ENCODE peak calls at places on chromosomes 5 and 9, in seven cellular contexts. One of them, this sample, is unnamed.

GRCh38 chr5:91302958-91303357 is 80.2 kb downstream of the ARRDC3 start:
- DNase-seq in Calu3: no peak
- DNase-seq in Caki2: no peak
- DNase-seq in activated CD4-positive, alpha-beta memory T cell treated with anti-CD3 and anti-CD28 coated beads for 36 hours: no peak
- DNase-seq in M059J: no peak
- DNase-seq in astrocyte of the cerebellum: no peak
- DNase-seq in nephron progenitor cell: no peak
- DNase-seq in this sample: no peak

GRCh38 chr5:163658702-163659567 is 153.5 kb downstream of the MAT2B start:
- DNase-seq in Calu3: no peak
- DNase-seq in Caki2: no peak
- DNase-seq in activated CD4-positive, alpha-beta memory T cell treated with anti-CD3 and anti-CD28 coated beads for 36 hours: no peak
- DNase-seq in M059J: no peak
- DNase-seq in astrocyte of the cerebellum: no peak
- DNase-seq in nephron progenitor cell: no peak
- DNase-seq in this sample: no peak

GRCh38 chr9:75265525-75265972 is 177.2 kb downstream of the OSTF1 start:
- DNase-seq in Calu3: peak; percentile 48
- DNase-seq in Caki2: peak; percentile 10
- DNase-seq in activated CD4-positive, alpha-beta memory T cell treated with anti-CD3 and anti-CD28 coated beads for 36 hours: peak; percentile 55
- DNase-seq in M059J: peak; percentile 54
- DNase-seq in astrocyte of the cerebellum: peak; percentile 27
- DNase-seq in nephron progenitor cell: peak; percentile 64
- DNase-seq in this sample: peak; percentile 11

GRCh38 chr9:108850293-108850897 is 5.4 kb downstream of the ACTL7B start:
- DNase-seq in Calu3: no peak
- DNase-seq in Caki2: peak; percentile 10
- DNase-seq in activated CD4-positive, alpha-beta memory T cell treated with anti-CD3 and anti-CD28 coated beads for 36 hours: no peak
- DNase-seq in M059J: peak; percentile 43
- DNase-seq in astrocyte of the cerebellum: no peak
- DNase-seq in nephron progenitor cell: no peak
- DNase-seq in this sample: no peak

GRCh38 chr5:54884195-54884536 is 101.2 kb downstream of the ESM1 start:
- DNase-seq in Calu3: no peak
- DNase-seq in Caki2: no peak
- DNase-seq in activated CD4-positive, alpha-beta memory T cell treated with anti-CD3 and anti-CD28 coated beads for 36 hours: no peak
- DNase-seq in M059J: no peak
- DNase-seq in astrocyte of the cerebellum: no peak
- DNase-seq in nephron progenitor cell: no peak
- DNase-seq in this sample: no peak

GRCh38 chr9:14661421-14662059 is 31.7 kb downstream of the ZDHHC21 start:
- DNase-seq in Calu3: no peak
- DNase-seq in Caki2: no peak
- DNase-seq in activated CD4-positive, alpha-beta memory T cell treated with anti-CD3 and anti-CD28 coated beads for 36 hours: no peak
- DNase-seq in M059J: peak; percentile 6
- DNase-seq in astrocyte of the cerebellum: peak; percentile 20
- DNase-seq in nephron progenitor cell: no peak
- DNase-seq in this sample: peak; percentile 10

GRCh38 chr9:35763803-35764202 is 9.7 kb upstream of the MSMP start:
- DNase-seq in Calu3: no peak
- DNase-seq in Caki2: no peak
- DNase-seq in activated CD4-positive, alpha-beta memory T cell treated with anti-CD3 and anti-CD28 coated beads for 36 hours: no peak
- DNase-seq in M059J: no peak
- DNase-seq in astrocyte of the cerebellum: no peak
- DNase-seq in nephron progenitor cell: no peak
- DNase-seq in this sample: no peak

GRCh38 chr9:136977223-136978072 is at the start of gene PTGDS:
- DNase-seq in Calu3: no peak
- DNase-seq in Caki2: no peak
- DNase-seq in activated CD4-positive, alpha-beta memory T cell treated with anti-CD3 and anti-CD28 coated beads for 36 hours: no peak
- DNase-seq in M059J: no peak
- DNase-seq in astrocyte of the cerebellum: no peak
- DNase-seq in nephron progenitor cell: peak; percentile 41
- DNase-seq in this sample: no peak

GRCh38 chr9:129163753-129164152 is 14.3 kb downstream of the IER5L start:
- DNase-seq in Calu3: no peak
- DNase-seq in Caki2: no peak
- DNase-seq in activated CD4-positive, alpha-beta memory T cell treated with anti-CD3 and anti-CD28 coated beads for 36 hours: no peak
- DNase-seq in M059J: no peak
- DNase-seq in astrocyte of the cerebellum: no peak
- DNase-seq in nephron progenitor cell: no peak
- DNase-seq in this sample: no peak

GRCh38 chr5:126754609-126755008 is 22.3 kb upstream of the LMNB1 start:
- DNase-seq in Calu3: no peak
- DNase-seq in Caki2: peak; percentile 48
- DNase-seq in activated CD4-positive, alpha-beta memory T cell treated with anti-CD3 and anti-CD28 coated beads for 36 hours: no peak
- DNase-seq in M059J: no peak
- DNase-seq in astrocyte of the cerebellum: no peak
- DNase-seq in nephron progenitor cell: no peak
- DNase-seq in this sample: no peak

GRCh38 chr5:45532826-45533624 is 163.2 kb downstream of the HCN1 start:
- DNase-seq in Calu3: no peak
- DNase-seq in Caki2: no peak
- DNase-seq in activated CD4-positive, alpha-beta memory T cell treated with anti-CD3 and anti-CD28 coated beads for 36 hours: no peak
- DNase-seq in M059J: peak; percentile 2
- DNase-seq in astrocyte of the cerebellum: no peak
- DNase-seq in nephron progenitor cell: no peak
- DNase-seq in this sample: no peak

GRCh38 chr9:114112778-114113585 is 13.9 kb upstream of the KIF12 start:
- DNase-seq in Calu3: no peak
- DNase-seq in Caki2: no peak
- DNase-seq in activated CD4-positive, alpha-beta memory T cell treated with anti-CD3 and anti-CD28 coated beads for 36 hours: no peak
- DNase-seq in M059J: peak; percentile 57
- DNase-seq in astrocyte of the cerebellum: no peak
- DNase-seq in nephron progenitor cell: no peak
- DNase-seq in this sample: peak; percentile 44

GRCh38 chr5:129906177-129906887 is 2.1 kb downstream of the CHSY3 start:
- DNase-seq in Calu3: peak; percentile 6
- DNase-seq in Caki2: no peak
- DNase-seq in activated CD4-positive, alpha-beta memory T cell treated with anti-CD3 and anti-CD28 coated beads for 36 hours: no peak
- DNase-seq in M059J: no peak
- DNase-seq in astrocyte of the cerebellum: peak; percentile 24
- DNase-seq in nephron progenitor cell: peak; percentile 30
- DNase-seq in this sample: peak; percentile 37

GRCh38 chr9:5549671-5550650 is 39.6 kb downstream of the PDCD1LG2 start:
- DNase-seq in Calu3: no peak
- DNase-seq in Caki2: no peak
- DNase-seq in activated CD4-positive, alpha-beta memory T cell treated with anti-CD3 and anti-CD28 coated beads for 36 hours: no peak
- DNase-seq in M059J: peak; percentile 35
- DNase-seq in astrocyte of the cerebellum: peak; percentile 32
- DNase-seq in nephron progenitor cell: no peak
- DNase-seq in this sample: no peak

GRCh38 chr5:84382363-84383295 is 2.1 kb downstream of the EDIL3 start:
- DNase-seq in Calu3: peak; percentile 67
- DNase-seq in Caki2: peak; percentile 73
- DNase-seq in activated CD4-positive, alpha-beta memory T cell treated with anti-CD3 and anti-CD28 coated beads for 36 hours: peak; percentile 8
- DNase-seq in M059J: peak; percentile 82
- DNase-seq in astrocyte of the cerebellum: no peak
- DNase-seq in nephron progenitor cell: peak; percentile 75
- DNase-seq in this sample: peak; percentile 55

GRCh38 chr9:119420263-119420662 is 51.0 kb upstream of the BRINP1 start:
- DNase-seq in Calu3: no peak
- DNase-seq in Caki2: no peak
- DNase-seq in activated CD4-positive, alpha-beta memory T cell treated with anti-CD3 and anti-CD28 coated beads for 36 hours: no peak
- DNase-seq in M059J: no peak
- DNase-seq in astrocyte of the cerebellum: no peak
- DNase-seq in nephron progenitor cell: no peak
- DNase-seq in this sample: no peak

GRCh38 chr5:105872569-105873270 is 1798.0 kb downstream of the EFNA5 start:
- DNase-seq in Calu3: no peak
- DNase-seq in Caki2: no peak
- DNase-seq in activated CD4-positive, alpha-beta memory T cell treated with anti-CD3 and anti-CD28 coated beads for 36 hours: no peak
- DNase-seq in M059J: no peak
- DNase-seq in astrocyte of the cerebellum: no peak
- DNase-seq in nephron progenitor cell: no peak
- DNase-seq in this sample: no peak

GRCh38 chr5:7541898-7542297 is 146.0 kb downstream of the ADCY2 start:
- DNase-seq in Calu3: no peak
- DNase-seq in Caki2: no peak
- DNase-seq in activated CD4-positive, alpha-beta memory T cell treated with anti-CD3 and anti-CD28 coated beads for 36 hours: no peak
- DNase-seq in M059J: no peak
- DNase-seq in astrocyte of the cerebellum: no peak
- DNase-seq in nephron progenitor cell: no peak
- DNase-seq in this sample: no peak

GRCh38 chr5:126914813-126915436 is 115.4 kb downstream of the MARCHF3 start:
- DNase-seq in Calu3: no peak
- DNase-seq in Caki2: no peak
- DNase-seq in activated CD4-positive, alpha-beta memory T cell treated with anti-CD3 and anti-CD28 coated beads for 36 hours: no peak
- DNase-seq in M059J: no peak
- DNase-seq in astrocyte of the cerebellum: no peak
- DNase-seq in nephron progenitor cell: no peak
- DNase-seq in this sample: no peak

GRCh38 chr9:74760031-74760700 is 127.6 kb downstream of the TRPM6 start:
- DNase-seq in Calu3: no peak
- DNase-seq in Caki2: peak; percentile 75
- DNase-seq in activated CD4-positive, alpha-beta memory T cell treated with anti-CD3 and anti-CD28 coated beads for 36 hours: no peak
- DNase-seq in M059J: peak; percentile 90
- DNase-seq in astrocyte of the cerebellum: peak; percentile 42
- DNase-seq in nephron progenitor cell: no peak
- DNase-seq in this sample: peak; percentile 32

GRCh38 chr5:137118629-137119028 is 380.5 kb downstream of the SPOCK1 start:
- DNase-seq in Calu3: no peak
- DNase-seq in Caki2: no peak
- DNase-seq in activated CD4-positive, alpha-beta memory T cell treated with anti-CD3 and anti-CD28 coated beads for 36 hours: no peak
- DNase-seq in M059J: no peak
- DNase-seq in astrocyte of the cerebellum: no peak
- DNase-seq in nephron progenitor cell: no peak
- DNase-seq in this sample: no peak

GRCh38 chr5:136236479-136237083 is 43.6 kb upstream of the SMIM32 start:
- DNase-seq in Calu3: no peak
- DNase-seq in Caki2: no peak
- DNase-seq in activated CD4-positive, alpha-beta memory T cell treated with anti-CD3 and anti-CD28 coated beads for 36 hours: no peak
- DNase-seq in M059J: no peak
- DNase-seq in astrocyte of the cerebellum: no peak
- DNase-seq in nephron progenitor cell: no peak
- DNase-seq in this sample: no peak

GRCh38 chr5:159051431-159052281 is 48.1 kb downstream of the EBF1 start:
- DNase-seq in Calu3: no peak
- DNase-seq in Caki2: no peak
- DNase-seq in activated CD4-positive, alpha-beta memory T cell treated with anti-CD3 and anti-CD28 coated beads for 36 hours: peak; percentile 15
- DNase-seq in M059J: peak; percentile 34
- DNase-seq in astrocyte of the cerebellum: no peak
- DNase-seq in nephron progenitor cell: peak; percentile 80
- DNase-seq in this sample: no peak

GRCh38 chr5:138953370-138954256 is 78.5 kb upstream of the LRRTM2 start:
- DNase-seq in Calu3: no peak
- DNase-seq in Caki2: peak; percentile 30
- DNase-seq in activated CD4-positive, alpha-beta memory T cell treated with anti-CD3 and anti-CD28 coated beads for 36 hours: no peak
- DNase-seq in M059J: no peak
- DNase-seq in astrocyte of the cerebellum: peak; percentile 16
- DNase-seq in nephron progenitor cell: no peak
- DNase-seq in this sample: peak; percentile 64

GRCh38 chr5:56299212-56299611 is 66.1 kb upstream of the ANKRD55 start:
- DNase-seq in Calu3: no peak
- DNase-seq in Caki2: no peak
- DNase-seq in activated CD4-positive, alpha-beta memory T cell treated with anti-CD3 and anti-CD28 coated beads for 36 hours: no peak
- DNase-seq in M059J: no peak
- DNase-seq in astrocyte of the cerebellum: no peak
- DNase-seq in nephron progenitor cell: no peak
- DNase-seq in this sample: no peak